ENCODE peak calls at places on chromosomes 3 and 15, in ten cellular contexts. Y, C, B, H, G, L, X, N, D and S are unnamed samples.

GRCh38 chr3:64806668-64807067 is 118.9 kb upstream of the ADAMTS9 start:
- DNase-seq in Y (no peak), C (no peak), B (no peak), H (no peak), G (no peak), L (no peak), X (no peak), N (no peak), D (no peak), S (no peak)

GRCh38 chr15:26449296-26449695 is 323.6 kb downstream of the GABRB3 start:
- DNase-seq in Y (peak), C (no peak), B (no peak), H (no peak), G (peak), L (no peak), X (no peak), N (no peak), D (no peak), S (no peak)

GRCh38 chr3:145678401-145678800 is 482.6 kb downstream of the PLOD2 start:
- DNase-seq in Y (peak), C (no peak), B (no peak), H (no peak), G (no peak), L (no peak), X (no peak), N (no peak), D (no peak), S (no peak)

GRCh38 chr15:67039349-67040075 is 25.9 kb upstream of the SMAD3 start:
- DNase-seq in Y (no peak), C (no peak), B (no peak), H (no peak), G (no peak), L (no peak), X (peak), N (no peak), D (no peak), S (no peak)

GRCh38 chr3:127452321-127452821 is 138.2 kb downstream of the TPRA1 start:
- DNase-seq in Y (no peak), C (no peak), B (no peak), H (no peak), G (no peak), L (peak), X (no peak), N (no peak), D (no peak), S (no peak)

GRCh38 chr3:116579843-116580242 is 129.7 kb upstream of the TUSC7 start:
- DNase-seq in Y (peak), C (no peak), B (no peak), H (no peak), G (no peak), L (no peak), X (peak), N (no peak), D (no peak), S (no peak)

GRCh38 chr3:48826451-48826850 is 21.2 kb downstream of the PRKAR2A start:
- DNase-seq in Y (peak), C (no peak), B (peak), H (no peak), G (peak), L (no peak), X (no peak), N (peak), D (no peak), S (no peak)

GRCh38 chr3:100647171-100647570 is 37.8 kb downstream of the ADGRG7 start:
- DNase-seq in Y (no peak), C (no peak), B (no peak), H (no peak), G (no peak), L (no peak), X (no peak), N (no peak), D (no peak), S (no peak)

GRCh38 chr15:59501531-59502113 is 63.6 kb downstream of the FAM81A start:
- DNase-seq in Y (peak), C (peak), B (peak), H (no peak), G (peak), L (peak), X (peak), N (no peak), D (peak), S (peak)

GRCh38 chr15:49366496-49366895 is 56.5 kb upstream of the FGF7 start:
- DNase-seq in Y (no peak), C (no peak), B (no peak), H (no peak), G (no peak), L (no peak), X (no peak), N (no peak), D (no peak), S (no peak)

GRCh38 chr3:53074366-53074696 is 28.5 kb upstream of the SFMBT1 start:
- DNase-seq in Y (no peak), C (no peak), B (no peak), H (no peak), G (no peak), L (no peak), X (no peak), N (no peak), D (no peak), S (no peak)

GRCh38 chr15:89307046-89307587 is 27.5 kb downstream of the POLG start:
- DNase-seq in Y (peak), C (no peak), B (peak), H (no peak), G (peak), L (no peak), X (no peak), N (no peak), D (no peak), S (no peak)

GRCh38 chr3:138114431-138114918 is 933 bp downstream of the DZIP1L start:
- DNase-seq in Y (peak), C (no peak), B (peak), H (no peak), G (no peak), L (no peak), X (peak), N (no peak), D (peak), S (no peak)

GRCh38 chr3:168096210-168096795 is 579 bp upstream of the GOLIM4 start:
- DNase-seq in Y (peak), C (peak), B (peak), H (no peak), G (peak), L (peak), X (peak), N (peak), D (peak), S (peak)

GRCh38 chr3:177402533-177402932 is 205.3 kb upstream of the TBL1XR1 start:
- DNase-seq in Y (no peak), C (no peak), B (no peak), H (no peak), G (no peak), L (no peak), X (no peak), N (no peak), D (no peak), S (no peak)

GRCh38 chr3:197023998-197024651 is 5.5 kb downstream of the MELTF start:
- DNase-seq in Y (no peak), C (no peak), B (no peak), H (no peak), G (no peak), L (peak), X (no peak), N (no peak), D (no peak), S (no peak)

GRCh38 chr3:197026481-197026866 is 3.1 kb downstream of the MELTF start:
- DNase-seq in Y (no peak), C (no peak), B (no peak), H (no peak), G (no peak), L (peak), X (no peak), N (no peak), D (peak), S (no peak)

GRCh38 chr3:197024881-197025735 is 4.5 kb downstream of the MELTF start:
- DNase-seq in Y (no peak), C (no peak), B (no peak), H (no peak), G (no peak), L (peak), X (no peak), N (no peak), D (no peak), S (no peak)

GRCh38 chr3:197027151-197027895 is 2.3 kb downstream of the MELTF start:
- DNase-seq in Y (no peak), C (no peak), B (no peak), H (no peak), G (no peak), L (peak), X (no peak), N (no peak), D (no peak), S (no peak)

DNA sequence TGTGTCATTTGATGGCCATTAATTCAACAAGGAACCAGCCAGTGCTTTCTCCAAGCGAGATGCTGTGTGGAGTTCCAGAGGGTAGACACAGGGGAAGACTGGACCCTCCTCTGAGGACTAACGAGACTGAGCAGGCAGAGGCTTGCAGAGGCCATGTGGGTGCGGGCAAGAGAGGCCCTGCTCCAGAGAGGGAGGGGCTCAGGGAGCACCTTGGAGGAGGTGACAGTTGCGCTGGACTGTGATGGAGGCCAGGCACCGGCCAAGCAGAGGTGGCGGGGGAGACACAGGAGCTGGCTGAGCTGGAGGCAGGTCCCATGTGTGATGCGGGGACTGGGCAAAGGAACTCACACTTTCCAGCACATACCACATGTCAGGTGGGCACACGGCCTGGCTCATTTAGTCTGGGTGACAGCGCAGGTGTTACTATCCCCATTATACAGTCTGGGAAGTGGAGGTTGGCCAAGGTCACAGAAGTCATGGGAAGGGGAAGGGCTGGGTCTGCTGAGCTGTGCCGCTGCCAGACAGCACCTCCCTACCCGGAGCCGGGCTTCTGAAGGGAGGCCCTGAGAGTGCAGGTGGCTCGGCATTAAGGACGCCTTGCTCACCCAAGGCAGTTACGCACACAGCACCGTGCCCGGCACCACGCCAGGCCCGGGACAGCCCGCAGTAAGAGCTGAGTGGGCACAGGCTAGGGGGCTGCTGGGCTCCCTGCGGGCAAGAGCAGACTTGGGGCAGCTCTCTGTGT is 3.7 kb downstream of the MELTF start:
- DNase-seq in Y (no peak), C (no peak), B (no peak), H (no peak), G (no peak), L (peak), X (no peak), N (no peak), D (no peak), S (no peak)
- TF ChIP-seq CTCF in Y (no peak), C (no peak), B (no peak), H (no peak), G (no peak), L (no peak), X (no peak), N (no peak), D (no peak), S (no peak)

DNA sequence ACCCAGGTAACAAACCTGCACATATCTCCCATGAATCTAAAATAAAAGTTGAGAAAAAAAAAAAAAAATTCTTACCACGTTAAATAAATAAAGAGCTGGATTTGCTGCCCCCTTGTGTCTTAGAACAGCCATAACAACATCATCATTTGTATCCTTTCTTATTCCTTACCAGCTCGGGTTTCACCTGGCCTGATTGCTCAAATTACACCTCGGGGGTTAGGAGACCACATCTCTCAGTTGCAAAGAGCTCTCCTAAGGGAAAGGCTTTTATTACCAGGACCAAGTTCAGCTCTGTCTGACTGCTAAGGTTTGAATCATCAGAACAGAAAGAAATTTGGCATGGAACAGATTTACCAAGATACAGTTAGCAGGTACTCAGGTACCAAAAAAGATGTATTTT is 25.8 kb upstream of the RPL39L start:
- DNase-seq in Y (peak), C (peak), B (peak), H (no peak), G (peak), L (no peak), X (peak), N (no peak), D (peak), S (peak)
- TF ChIP-seq CTCF in Y (peak), C (peak), B (peak), H (peak), G (peak), L (peak), X (peak), N (peak), D (peak), S (peak)

DNA sequence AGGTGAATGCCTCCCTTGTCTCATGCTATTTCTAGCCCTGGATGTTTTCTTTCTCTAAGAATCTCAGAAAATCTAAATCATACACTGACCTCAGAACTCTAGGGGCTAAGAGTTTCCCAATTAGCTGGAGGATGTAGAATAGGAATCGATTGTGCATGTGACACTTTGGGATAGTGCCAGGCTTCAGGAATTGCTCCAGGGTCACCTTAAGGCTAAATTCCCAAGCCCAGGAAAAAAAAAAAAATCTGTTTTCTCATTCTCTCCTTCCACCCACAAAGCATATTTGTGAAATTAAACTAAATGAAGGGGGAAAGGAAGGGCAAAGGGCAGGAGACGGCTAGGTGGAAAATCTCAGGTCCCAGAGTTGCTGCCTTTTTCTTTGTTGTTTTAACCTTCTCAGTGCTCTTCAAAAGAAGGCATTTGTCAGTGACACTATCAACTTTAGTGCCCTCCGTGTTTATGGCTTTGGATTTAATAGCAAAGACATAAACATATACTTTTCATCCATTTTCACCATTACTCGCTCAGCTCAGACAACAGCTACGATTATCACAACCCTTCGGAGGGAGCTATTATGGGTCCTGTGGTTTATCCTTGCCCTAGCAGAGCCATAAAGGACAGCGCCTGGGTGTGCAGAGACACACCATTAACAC is 271.8 kb downstream of the PDZRN3 start:
- DNase-seq in Y (no peak), C (no peak), B (no peak), H (no peak), G (no peak), L (no peak), X (no peak), N (no peak), D (no peak), S (no peak)
- TF ChIP-seq CTCF in Y (no peak), C (no peak), B (no peak), H (no peak), G (no peak), L (no peak), X (no peak), N (no peak), D (no peak), S (no peak)

GRCh38 chr15:24961967-24962366 is 7.2 kb downstream of the SNRPN start:
- DNase-seq in Y (no peak), C (no peak), B (no peak), H (no peak), G (no peak), L (no peak), X (no peak), N (no peak), D (no peak), S (no peak)

GRCh38 chr15:24954783-24955548 is at the start of the genes SNRPN and SNURF:
- DNase-seq in Y (peak), C (peak), B (peak), H (peak), G (peak), L (peak), X (peak), N (peak), D (peak), S (peak)

GRCh38 chr15:24955549-24955929 is 752 bp downstream of the SNRPN start:
- DNase-seq in Y (no peak), C (no peak), B (no peak), H (peak), G (no peak), L (no peak), X (no peak), N (no peak), D (no peak), S (peak)

GRCh38 chr15:24957691-24958090 is 2.9 kb downstream of the SNRPN start:
- DNase-seq in Y (no peak), C (no peak), B (no peak), H (no peak), G (no peak), L (no peak), X (no peak), N (no peak), D (no peak), S (no peak)

DNA sequence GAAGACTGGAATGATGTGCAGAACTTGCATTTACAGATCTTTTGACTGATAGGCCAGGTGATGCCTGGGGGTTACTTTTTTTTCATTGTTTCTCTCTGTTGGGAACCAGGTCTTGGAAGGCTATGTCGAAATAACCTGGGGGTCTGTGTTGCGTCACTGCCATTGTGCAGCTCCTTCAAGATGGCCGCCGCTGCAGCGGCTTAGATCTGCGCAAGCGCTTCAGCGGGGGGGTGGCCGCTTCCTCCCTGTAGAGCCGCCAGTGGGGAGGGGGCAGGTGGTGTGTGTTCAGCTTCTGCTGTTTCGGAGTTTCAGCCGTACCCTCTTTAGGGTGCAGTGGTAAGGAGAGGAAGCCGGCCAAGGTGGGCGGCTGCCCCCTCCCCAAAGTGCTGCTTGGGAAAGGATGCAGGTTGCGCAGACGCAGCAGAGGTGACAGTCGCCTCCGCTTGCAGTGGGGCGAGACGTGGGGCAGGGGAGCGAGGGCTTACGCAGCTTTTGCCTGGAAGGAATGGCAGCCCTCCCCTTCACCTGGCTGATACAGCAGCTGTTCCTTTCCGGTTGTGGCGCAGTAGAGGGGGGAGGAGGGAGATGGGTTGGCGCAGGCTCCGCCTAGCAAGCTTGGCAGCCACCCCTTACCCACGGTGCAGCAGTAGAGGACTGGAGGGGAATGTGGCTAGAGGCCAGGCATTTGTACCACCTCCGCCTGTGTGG is 1.5 kb downstream of the SNRPN start:
- DNase-seq in Y (peak), C (peak), B (peak), H (peak), G (peak), L (peak), X (peak), N (peak), D (peak), S (peak)
- TF ChIP-seq CTCF in Y (no peak), C (no peak), B (no peak), H (no peak), G (no peak), L (no peak), X (no peak), N (no peak), D (no peak), S (no peak)

GRCh38 chr3:45544719-45545296 is 49.7 kb upstream of the LIMD1 start:
- DNase-seq in Y (no peak), C (no peak), B (no peak), H (no peak), G (no peak), L (no peak), X (no peak), N (no peak), D (no peak), S (no peak)
- TF ChIP-seq CTCF in Y (peak), C (peak), B (peak), H (no peak), G (peak), L (no peak), X (no peak), N (peak), D (no peak), S (peak)

DNA sequence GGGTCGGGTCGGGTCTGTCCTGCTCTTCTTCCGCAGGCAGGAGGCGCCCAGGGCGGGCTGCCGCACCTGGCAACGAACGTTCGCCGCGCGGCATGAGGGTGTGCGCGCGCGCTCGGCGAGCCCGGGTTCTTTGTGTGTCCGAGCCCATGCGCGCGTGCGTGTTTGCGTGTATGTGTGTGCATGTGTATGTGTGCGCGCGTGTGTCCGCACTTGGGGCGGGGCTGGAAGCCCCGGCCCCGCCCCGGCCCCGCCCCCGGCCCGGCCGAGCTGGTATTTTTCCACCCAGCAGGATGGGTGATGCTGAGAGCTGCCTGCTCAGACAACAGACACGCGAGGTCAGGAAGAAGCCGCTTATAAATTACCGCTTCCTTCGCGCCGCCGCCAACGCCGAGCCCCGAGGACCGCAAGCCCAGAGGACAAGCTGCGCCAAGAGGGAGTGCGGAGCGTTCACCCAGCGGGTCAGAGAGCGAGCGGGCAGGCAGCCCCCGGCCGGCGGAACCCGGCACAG is at the start of gene SLC6A6:
- DNase-seq in Y (peak), C (peak), B (peak), H (peak), G (peak), L (peak), X (peak), N (peak), D (peak), S (peak)
- TF ChIP-seq CTCF in Y (peak), C (peak), B (peak), H (peak), G (peak), L (peak), X (peak), N (peak), D (peak), S (peak)